ENCODE peak calls at places on chromosomes 1 and 21, in seven cellular contexts. M is K562, F is GM12878, O is HepG2, V is HCT116, A is H1, P is SK-N-SH. H is an unnamed sample.

GRCh38 chr1:168913711-168914463 is 184.9 kb upstream of the DPT start:
- DNase-seq in M (no peak), F (no peak), O (no peak), V (no peak), A (no peak), P (no peak), H (no peak)

GRCh38 chr1:109903371-109903930 is 7.2 kb upstream of the CSF1 start:
- DNase-seq in M (no peak), F (no peak), O (no peak), V (no peak), A (no peak), P (no peak), H (no peak)

GRCh38 chr1:166811691-166812090 is 27.6 kb upstream of the POGK start:
- DNase-seq in M (no peak), F (no peak), O (no peak), V (no peak), A (no peak), P (no peak), H (no peak)

GRCh38 chr1:8355439-8356255 is 37.7 kb downstream of the SLC45A1 start:
- DNase-seq in M (no peak), F (no peak), O (no peak), V (no peak), A (no peak), P (no peak), H (no peak)

GRCh38 chr1:41776896-41777431 is 141.8 kb downstream of the HIVEP3 start:
- DNase-seq in M (no peak), F (no peak), O (no peak), V (no peak), A (no peak), P (no peak), H (no peak)

GRCh38 chr1:12518956-12519707 is 98.9 kb downstream of the DHRS3 start:
- DNase-seq in M (no peak), F (no peak), O (no peak), V (no peak), A (no peak), P (no peak), H (no peak)

GRCh38 chr1:106555571-106555970 is 500.9 kb upstream of the PRMT6 start:
- DNase-seq in M (no peak), F (no peak), O (no peak), V (no peak), A (no peak), P (no peak), H (no peak)

GRCh38 chr1:19976317-19977003 is 3.0 kb downstream of the PLA2G2A start:
- DNase-seq in M (no peak), F (no peak), O (no peak), V (no peak), A (no peak), P (no peak), H (no peak)

GRCh38 chr1:218461351-218461750 is 116.2 kb downstream of the TGFB2 start:
- DNase-seq in M (no peak), F (no peak), O (no peak), V (no peak), A (no peak), P (no peak), H (no peak)

GRCh38 chr1:162070094-162070748 is 730 bp downstream of the NOS1AP start:
- DNase-seq in M (peak), F (no peak), O (no peak), V (no peak), A (no peak), P (no peak), H (peak)

GRCh38 chr1:91523462-91523861 is 22.8 kb downstream of the CDC7 start:
- DNase-seq in M (no peak), F (peak), O (no peak), V (no peak), A (no peak), P (no peak), H (no peak)

GRCh38 chr1:108082741-108083562 is 117.2 kb downstream of the SLC25A24 start:
- DNase-seq in M (no peak), F (no peak), O (no peak), V (no peak), A (no peak), P (no peak), H (no peak)

GRCh38 chr1:16906873-16907272 is 11.1 kb downstream of the RNU1-2 start:
- DNase-seq in M (no peak), F (no peak), O (no peak), V (no peak), A (no peak), P (no peak), H (no peak)

GRCh38 chr1:20278692-20279130 is 12.0 kb upstream of the VWA5B1 start:
- DNase-seq in M (no peak), F (no peak), O (no peak), V (no peak), A (no peak), P (no peak), H (no peak)

GRCh38 chr1:5770981-5771765 is 221.1 kb downstream of the NPHP4 start:
- DNase-seq in M (no peak), F (no peak), O (peak), V (no peak), A (no peak), P (peak), H (no peak)

GRCh38 chr1:201500670-201501120 is 6.2 kb downstream of the CSRP1 start:
- DNase-seq in M (no peak), F (no peak), O (no peak), V (no peak), A (no peak), P (no peak), H (peak)

GRCh38 chr1:200260587-200261335 is 149.1 kb downstream of the ZNF281 start:
- DNase-seq in M (no peak), F (no peak), O (peak), V (no peak), A (no peak), P (no peak), H (no peak)

GRCh38 chr1:243850013-243850367 is at the start of gene AKT3:
- DNase-seq in M (no peak), F (no peak), O (no peak), V (no peak), A (no peak), P (peak), H (peak)
- TF ChIP-seq JUND in M (no peak), F (no peak), O (no peak), V (no peak), A (no peak), P (no peak), H (no peak)

DNA sequence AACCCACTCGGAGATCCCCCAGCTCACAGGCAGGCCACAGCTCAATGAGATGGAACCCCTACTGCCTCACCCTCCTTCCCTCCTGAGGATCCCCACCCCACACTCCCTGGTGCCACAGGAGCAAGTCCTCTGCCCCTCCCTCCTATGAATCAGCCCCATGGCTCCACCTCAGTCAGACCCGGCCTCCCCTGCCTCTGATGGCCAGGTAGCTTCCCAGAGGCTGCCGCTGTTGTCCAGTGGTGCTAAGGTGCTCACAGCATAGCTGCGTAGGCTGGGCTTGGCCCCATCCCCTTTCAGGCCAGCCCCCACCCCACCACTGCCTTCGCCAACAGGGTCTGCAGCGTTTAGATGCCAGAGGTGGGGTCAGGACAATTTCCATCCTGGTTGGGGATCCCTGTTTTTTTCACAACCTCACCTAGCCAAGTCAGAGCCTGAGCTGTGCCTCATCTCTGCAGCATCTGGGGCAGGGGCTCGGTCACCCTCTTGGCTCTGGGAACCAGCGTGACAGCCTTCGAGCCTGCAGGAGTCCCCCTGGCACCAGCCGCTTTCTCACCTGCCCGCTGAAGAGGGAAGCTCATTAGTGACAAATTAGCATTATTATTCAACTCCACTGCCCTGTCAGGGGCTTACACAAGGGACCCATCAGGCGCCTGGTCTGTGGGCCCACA is 98.4 kb upstream of the IGSF21 start:
- DNase-seq in M (no peak), F (no peak), O (no peak), V (no peak), A (no peak), P (no peak), H (no peak)
- TF ChIP-seq JUND in M (no peak), F (no peak), O (no peak), V (no peak), A (no peak), P (no peak), H (no peak)

GRCh38 chr21:44402323-44403105 is 49.1 kb downstream of the TRPM2 start:
- DNase-seq in M (no peak), F (no peak), O (no peak), V (no peak), A (no peak), P (peak), H (no peak)

GRCh38 chr21:44403106-44404020 is 49.9 kb downstream of the TRPM2 start:
- DNase-seq in M (no peak), F (no peak), O (no peak), V (no peak), A (no peak), P (peak), H (no peak)

GRCh38 chr21:44400791-44401385 is 47.5 kb downstream of the TRPM2 start:
- DNase-seq in M (no peak), F (no peak), O (no peak), V (no peak), A (no peak), P (no peak), H (no peak)

GRCh38 chr21:44399955-44400790 is 46.8 kb downstream of the TRPM2 start:
- DNase-seq in M (no peak), F (no peak), O (no peak), V (no peak), A (no peak), P (peak), H (no peak)

DNA sequence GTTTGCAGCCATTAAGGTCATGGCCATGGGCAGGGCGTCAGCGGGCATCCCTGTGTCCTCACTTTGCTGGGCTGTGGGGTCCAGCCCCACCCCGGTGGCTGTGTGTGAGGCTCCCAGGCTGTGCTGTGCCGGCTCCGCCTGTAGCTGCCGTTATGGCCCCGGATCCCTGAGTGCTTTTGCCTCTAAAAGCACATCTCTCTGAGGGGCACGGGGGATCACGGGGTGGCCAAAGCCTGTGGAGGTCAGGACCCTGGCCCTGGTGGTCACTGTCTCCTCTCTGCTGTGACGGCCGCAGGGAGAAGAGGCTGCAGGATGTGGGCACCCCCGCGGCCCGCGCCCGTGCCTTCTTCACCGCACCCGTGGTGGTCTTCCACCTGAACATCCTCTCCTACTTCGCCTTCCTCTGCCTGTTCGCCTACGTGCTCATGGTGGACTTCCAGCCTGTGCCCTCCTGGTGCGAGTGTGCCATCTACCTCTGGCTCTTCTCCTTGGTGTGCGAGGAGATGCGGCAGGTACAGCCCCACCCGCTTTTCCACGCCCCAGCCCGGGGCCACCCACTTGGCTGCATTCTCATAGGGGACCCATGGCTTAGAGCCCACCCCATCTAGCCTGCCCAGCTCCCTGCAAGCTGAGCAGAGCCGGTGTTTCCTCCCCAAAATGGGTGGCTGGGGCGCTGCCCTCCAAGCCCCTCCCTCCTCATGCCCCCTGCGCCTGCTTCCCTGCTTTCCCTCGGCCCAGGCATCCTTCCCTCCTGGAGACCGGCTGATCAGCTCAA is 48.2 kb downstream of the TRPM2 start:
- DNase-seq in M (no peak), F (no peak), O (no peak), V (no peak), A (no peak), P (peak), H (no peak)
- TF ChIP-seq JUND in M (no peak), F (no peak), O (no peak), V (no peak), A (no peak), P (no peak), H (no peak)

DNA sequence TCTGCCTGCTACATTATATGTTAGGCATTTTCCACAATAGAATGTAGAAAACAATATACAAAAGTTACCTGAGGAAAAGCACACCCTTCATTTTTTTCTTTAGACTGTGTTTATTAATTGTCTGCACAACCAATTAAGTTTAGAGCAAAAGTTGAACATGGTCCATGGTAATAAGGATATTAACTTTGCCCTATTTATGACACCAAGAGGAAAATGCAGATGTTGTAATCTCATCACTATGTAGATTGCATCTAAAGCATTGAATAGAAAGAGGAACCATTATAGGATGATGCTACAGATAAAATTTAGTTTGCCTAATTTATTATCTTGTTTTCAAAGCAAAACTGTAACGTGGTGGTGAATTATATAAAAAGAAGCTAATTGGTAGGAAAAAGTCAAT is 59.7 kb upstream of the IGSF5 start:
- DNase-seq in M (no peak), F (no peak), O (no peak), V (no peak), A (no peak), P (no peak), H (no peak)
- TF ChIP-seq JUND in M (no peak), F (no peak), O (no peak), V (no peak), A (no peak), P (no peak), H (no peak)

DNA sequence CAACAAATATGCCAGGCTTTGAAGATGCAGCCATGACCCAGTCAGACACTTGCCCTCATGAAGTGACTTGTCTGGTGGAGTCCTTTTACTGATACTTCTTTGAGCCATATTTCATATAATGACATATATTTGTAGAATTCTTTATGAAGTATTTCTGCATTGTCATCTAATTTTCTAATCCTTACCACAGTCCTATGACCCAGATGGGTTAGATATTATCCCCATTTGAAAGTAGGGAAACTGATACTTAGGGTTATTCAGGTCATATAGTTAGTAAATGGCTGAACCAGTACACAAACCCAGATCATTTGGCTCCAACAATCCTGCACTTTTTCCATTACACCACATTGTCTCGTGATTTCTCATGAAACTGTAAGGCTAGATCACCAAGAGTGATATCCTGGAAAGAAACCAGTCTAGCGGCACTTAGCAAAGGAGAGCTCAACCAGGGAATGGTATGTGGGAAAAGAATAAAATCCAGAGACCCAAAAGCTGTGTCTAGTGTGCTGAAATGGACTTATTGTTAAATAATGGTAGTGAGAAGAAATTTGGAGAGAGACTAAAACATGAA is 49.6 kb downstream of the ZFYVE9 start:
- DNase-seq in M (no peak), F (no peak), O (no peak), V (no peak), A (no peak), P (no peak), H (no peak)
- TF ChIP-seq JUND in M (peak), F (no peak), O (no peak), V (no peak), A (no peak), P (no peak), H (no peak)

DNA sequence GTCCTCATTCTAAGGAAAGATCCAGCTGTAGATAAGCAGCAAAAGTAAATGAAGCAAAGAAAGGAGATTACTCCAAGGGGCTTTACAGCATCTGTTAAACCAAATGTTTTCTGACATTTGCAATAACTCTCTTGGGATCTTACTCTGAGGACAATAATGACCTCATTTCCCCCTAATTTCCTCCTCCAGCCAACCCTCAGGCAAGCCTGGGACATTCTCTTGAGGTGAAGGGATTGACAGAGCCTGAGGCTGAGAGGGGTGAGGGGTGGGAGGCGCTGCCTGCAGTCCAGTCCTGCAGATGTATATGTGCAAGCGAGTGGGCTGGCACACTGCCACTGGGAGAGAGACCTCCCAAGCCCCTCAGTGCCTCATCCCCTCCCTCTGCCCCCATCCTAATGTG is 40.6 kb upstream of the NEK2 start:
- DNase-seq in M (no peak), F (no peak), O (no peak), V (no peak), A (no peak), P (no peak), H (no peak)
- TF ChIP-seq JUND in M (no peak), F (no peak), O (no peak), V (no peak), A (no peak), P (no peak), H (no peak)

GRCh38 chr1:10779841-10780240 is 16.6 kb downstream of the CASZ1 start:
- DNase-seq in M (no peak), F (no peak), O (no peak), V (no peak), A (no peak), P (no peak), H (no peak)

GRCh38 chr1:10778640-10779039 is 17.8 kb downstream of the CASZ1 start:
- DNase-seq in M (no peak), F (no peak), O (no peak), V (no peak), A (no peak), P (no peak), H (no peak)

GRCh38 chr1:10777749-10778574 is 18.5 kb downstream of the CASZ1 start:
- DNase-seq in M (no peak), F (no peak), O (no peak), V (no peak), A (no peak), P (no peak), H (no peak)

GRCh38 chr1:10781137-10781536 is 15.3 kb downstream of the CASZ1 start:
- DNase-seq in M (no peak), F (no peak), O (no peak), V (no peak), A (no peak), P (no peak), H (no peak)

GRCh38 chr1:10779201-10779600 is 17.2 kb downstream of the CASZ1 start:
- DNase-seq in M (no peak), F (no peak), O (no peak), V (peak), A (no peak), P (no peak), H (no peak)
- TF ChIP-seq JUND in M (no peak), F (no peak), O (no peak), V (peak), A (no peak), P (no peak), H (no peak)